ENCODE peak calls at places on chromosomes 5 and 9, in seven cellular contexts. C is RWPE1; U is stimulated activated CD4-positive, alpha-beta T cell treated with anti-CD3 and anti-CD28 coated beads, Interleukin-15, amount 100 ng/mL, for 24 hours; W is caudate nucleus; M is T-helper 1 cell; B is T-helper 2 cell; H is neural crest cell. D is an unnamed sample.

GRCh38 chr5:23332650-23333251 is 174.7 kb upstream of the PRDM9 start:
- DNase-seq in C (peak), U (no peak), W (no peak), M (no peak), B (no peak), H (no peak), D (no peak)

GRCh38 chr5:80070338-80071056 is 35.3 kb downstream of the THBS4 start:
- DNase-seq in C (no peak), U (no peak), W (no peak), M (no peak), B (no peak), H (no peak), D (peak)

GRCh38 chr5:77306531-77306930 is 96.1 kb downstream of the PDE8B start:
- DNase-seq in C (no peak), U (no peak), W (no peak), M (no peak), B (no peak), H (no peak), D (no peak)

GRCh38 chr5:41856644-41857491 is 13.4 kb downstream of the OXCT1 start:
- DNase-seq in C (peak), U (peak), W (no peak), M (peak), B (no peak), H (peak), D (peak)

GRCh38 chr9:114737118-114737517 is 55.1 kb upstream of the TEX48 start:
- DNase-seq in C (no peak), U (peak), W (no peak), M (no peak), B (no peak), H (no peak), D (no peak)

GRCh38 chr9:88524911-88525310 is 10.1 kb upstream of the NXNL2 start:
- DNase-seq in C (no peak), U (no peak), W (no peak), M (no peak), B (no peak), H (no peak), D (no peak)

GRCh38 chr9:123365287-123365880 is 9.4 kb downstream of the CRB2 start:
- DNase-seq in C (no peak), U (no peak), W (no peak), M (no peak), B (no peak), H (no peak), D (no peak)

GRCh38 chr5:74765201-74765600 is 1.7 kb downstream of the GFM2 start:
- DNase-seq in C (peak), U (no peak), W (no peak), M (no peak), B (no peak), H (no peak), D (no peak)

GRCh38 chr9:21392270-21392669 is 7.1 kb upstream of the IFNA2 start:
- DNase-seq in C (no peak), U (no peak), W (no peak), M (no peak), B (no peak), H (no peak), D (no peak)

GRCh38 chr9:33737811-33738606 is 57.4 kb upstream of the PRSS3 start:
- DNase-seq in C (peak), U (peak), W (no peak), M (no peak), B (no peak), H (peak), D (peak)

GRCh38 chr9:108854641-108855528 is 901 bp downstream of the ACTL7B start:
- DNase-seq in C (no peak), U (no peak), W (no peak), M (no peak), B (no peak), H (no peak), D (no peak)

GRCh38 chr9:89714316-89714715 is 109.5 kb downstream of the GADD45G start:
- DNase-seq in C (peak), U (no peak), W (no peak), M (no peak), B (no peak), H (no peak), D (no peak)

GRCh38 chr5:41112486-41113455 is 41.6 kb upstream of the MROH2B start:
- DNase-seq in C (no peak), U (no peak), W (no peak), M (no peak), B (no peak), H (no peak), D (no peak)

GRCh38 chr5:136766456-136766855 is 401.1 kb upstream of the TRPC7 start:
- DNase-seq in C (no peak), U (no peak), W (no peak), M (no peak), B (no peak), H (no peak), D (no peak)

GRCh38 chr5:43560128-43560527 is 3.3 kb upstream of the PAIP1 start:
- DNase-seq in C (no peak), U (no peak), W (no peak), M (no peak), B (no peak), H (no peak), D (no peak)

GRCh38 chr5:110757118-110757729 is 18.4 kb downstream of the SLC25A46 start:
- DNase-seq in C (peak), U (peak), W (no peak), M (peak), B (no peak), H (peak), D (no peak)

GRCh38 chr9:87713990-87714335 is 12.0 kb upstream of the CTSL start:
- DNase-seq in C (no peak), U (no peak), W (no peak), M (no peak), B (no peak), H (no peak), D (no peak)

GRCh38 chr9:77025146-77025545 is 5.7 kb downstream of the FOXB2 start:
- DNase-seq in C (no peak), U (no peak), W (no peak), M (no peak), B (no peak), H (no peak), D (no peak)